ENCODE peak calls at places on chromosomes 11 and 22, in four cellular contexts. O, V, P and T are unnamed samples.
A peak's percentile ranks its signal among the peaks of the same experiment; 100 is the strongest.

GRCh38 chr22:45262195-45262930 is 21.7 kb upstream of the KIAA0930 start:
- DNase-seq in O (no peak), V (no peak), P (no peak), T (no peak)

GRCh38 chr22:41964106-41964494 is 5.1 kb upstream of the SEPTIN3 start:
- DNase-seq in O (no peak), V (no peak), P (no peak), T (no peak)

GRCh38 chr11:128776088-128776433 is 82.2 kb downstream of the FLI1 start:
- DNase-seq in O (no peak), V (no peak), P (peak; percentile 56), T (no peak)

GRCh38 chr11:120137611-120138521 is at the start of gene TRIM29:
- DNase-seq in O (no peak), V (peak; percentile 43), P (peak; percentile 14), T (no peak)

GRCh38 chr11:113198907-113199660 is 115.3 kb upstream of the TTC12 start:
- DNase-seq in O (no peak), V (no peak), P (no peak), T (no peak)

GRCh38 chr11:101582242-101583052 is 1.4 kb downstream of the TRPC6 start:
- DNase-seq in O (no peak), V (no peak), P (peak; percentile 23), T (peak; percentile 31)

GRCh38 chr11:132496341-132496740 is 1036.0 kb downstream of the OPCML start:
- DNase-seq in O (no peak), V (no peak), P (no peak), T (no peak)

GRCh38 chr22:38940985-38941384 is 16.4 kb upstream of the APOBEC3A start:
- DNase-seq in O (no peak), V (no peak), P (no peak), T (no peak)

GRCh38 chr22:27416553-27417427 is 384.8 kb downstream of the MN1 start:
- DNase-seq in O (no peak), V (peak; percentile 78), P (peak; percentile 95), T (peak; percentile 88)

GRCh38 chr22:42114721-42115120 is 15.9 kb downstream of the CYP2D6 start:
- DNase-seq in O (no peak), V (peak; percentile 73), P (peak; percentile 58), T (peak; percentile 6)

GRCh38 chr11:61270354-61271070 is 24.6 kb downstream of the VWCE start:
- DNase-seq in O (no peak), V (no peak), P (no peak), T (peak; percentile 76)

GRCh38 chr11:104650234-104650633 is 248.0 kb downstream of the CASP12 start:
- DNase-seq in O (peak; percentile 11), V (no peak), P (peak; percentile 56), T (no peak)

GRCh38 chr22:41833369-41834004 is 582 bp downstream of the SREBF2 start:
- DNase-seq in O (no peak), V (no peak), P (no peak), T (no peak)

GRCh38 chr11:76721755-76722677 is 51.5 kb upstream of the LRRC32 start:
- DNase-seq in O (peak; percentile 76), V (peak; percentile 84), P (peak; percentile 87), T (peak; percentile 73)

GRCh38 chr11:2776351-2777061 is 76.7 kb upstream of the KCNQ1OT1 start:
- DNase-seq in O (no peak), V (no peak), P (no peak), T (no peak)

GRCh38 chr11:34425360-34425759 is 13.4 kb upstream of the CAT start:
- DNase-seq in O (no peak), V (no peak), P (no peak), T (no peak)

GRCh38 chr11:117876341-117877119 is at the start of gene FXYD6:
- DNase-seq in O (peak; percentile 85), V (peak; percentile 76), P (peak; percentile 84), T (no peak)

GRCh38 chr11:15654397-15654915 is 539.7 kb downstream of the INSC start:
- DNase-seq in O (no peak), V (no peak), P (no peak), T (no peak)

GRCh38 chr11:130725417-130726233 is 190.7 kb downstream of the SNX19 start:
- DNase-seq in O (no peak), V (no peak), P (no peak), T (peak; percentile 44)

GRCh38 chr11:17631702-17632365 is 84.8 kb downstream of the OTOG start:
- DNase-seq in O (no peak), V (no peak), P (no peak), T (no peak)

GRCh38 chr11:77300695-77301094 is 791 bp downstream of the GDPD4 start:
- DNase-seq in O (no peak), V (no peak), P (no peak), T (no peak)

GRCh38 chr11:113114452-113115027 is 153.3 kb downstream of the NCAM1 start:
- DNase-seq in O (peak; percentile 20), V (peak; percentile 62), P (peak; percentile 63), T (peak; percentile 8)

GRCh38 chr22:37483594-37484114 is 2.5 kb downstream of the MFNG start:
- DNase-seq in O (no peak), V (no peak), P (no peak), T (no peak)

GRCh38 chr22:28063656-28064055 is 144.6 kb upstream of the PITPNB start:
- DNase-seq in O (no peak), V (no peak), P (no peak), T (no peak)

GRCh38 chr11:211295-211694 is 3.8 kb downstream of the RIC8A start:
- DNase-seq in O (no peak), V (no peak), P (no peak), T (no peak)

GRCh38 chr11:124582565-124582964 is 12.8 kb downstream of the OR8A1 start:
- DNase-seq in O (no peak), V (no peak), P (no peak), T (no peak)

GRCh38 chr11:116558504-116559252 is 214.1 kb downstream of the BUD13 start:
- DNase-seq in O (no peak), V (no peak), P (no peak), T (peak; percentile 31)

GRCh38 chr22:19206287-19206686 is 27.8 kb upstream of the SLC25A1 start:
- DNase-seq in O (no peak), V (no peak), P (no peak), T (no peak)

GRCh38 chr11:111765320-111765983 is 737 bp downstream of the PPP2R1B start:
- DNase-seq in O (no peak), V (no peak), P (no peak), T (no peak)

GRCh38 chr11:31958086-31958735 is 132.7 kb upstream of the RCN1 start:
- DNase-seq in O (peak; percentile 74), V (peak; percentile 79), P (peak; percentile 82), T (peak; percentile 29)

GRCh38 chr11:86696004-86696403 is 23.6 kb upstream of the ME3 start:
- DNase-seq in O (no peak), V (no peak), P (no peak), T (peak; percentile 92)

GRCh38 chr11:111697910-111698309 is 68.3 kb downstream of the PPP2R1B start:
- DNase-seq in O (no peak), V (no peak), P (no peak), T (no peak)

GRCh38 chr11:6418958-6419611 is at the start of gene APBB1:
- DNase-seq in O (peak; percentile 75), V (peak; percentile 66), P (peak; percentile 66), T (peak; percentile 48)

GRCh38 chr11:326592-326841 is 5.9 kb upstream of the IFITM3 start:
- DNase-seq in O (no peak), V (no peak), P (no peak), T (no peak)

GRCh38 chr11:62233730-62234129 is 8.3 kb upstream of the SCGB1D2 start:
- DNase-seq in O (no peak), V (no peak), P (no peak), T (no peak)

GRCh38 chr11:72552399-72552910 is 118.1 kb upstream of the CLPB start:
- DNase-seq in O (no peak), V (no peak), P (no peak), T (no peak)

GRCh38 chr11:134794192-134794591 is 382.1 kb upstream of the B3GAT1 start:
- DNase-seq in O (no peak), V (no peak), P (no peak), T (no peak)

GRCh38 chr22:36874731-36875130 is 13.9 kb downstream of the NCF4 start:
- DNase-seq in O (no peak), V (no peak), P (no peak), T (no peak)

DNA sequence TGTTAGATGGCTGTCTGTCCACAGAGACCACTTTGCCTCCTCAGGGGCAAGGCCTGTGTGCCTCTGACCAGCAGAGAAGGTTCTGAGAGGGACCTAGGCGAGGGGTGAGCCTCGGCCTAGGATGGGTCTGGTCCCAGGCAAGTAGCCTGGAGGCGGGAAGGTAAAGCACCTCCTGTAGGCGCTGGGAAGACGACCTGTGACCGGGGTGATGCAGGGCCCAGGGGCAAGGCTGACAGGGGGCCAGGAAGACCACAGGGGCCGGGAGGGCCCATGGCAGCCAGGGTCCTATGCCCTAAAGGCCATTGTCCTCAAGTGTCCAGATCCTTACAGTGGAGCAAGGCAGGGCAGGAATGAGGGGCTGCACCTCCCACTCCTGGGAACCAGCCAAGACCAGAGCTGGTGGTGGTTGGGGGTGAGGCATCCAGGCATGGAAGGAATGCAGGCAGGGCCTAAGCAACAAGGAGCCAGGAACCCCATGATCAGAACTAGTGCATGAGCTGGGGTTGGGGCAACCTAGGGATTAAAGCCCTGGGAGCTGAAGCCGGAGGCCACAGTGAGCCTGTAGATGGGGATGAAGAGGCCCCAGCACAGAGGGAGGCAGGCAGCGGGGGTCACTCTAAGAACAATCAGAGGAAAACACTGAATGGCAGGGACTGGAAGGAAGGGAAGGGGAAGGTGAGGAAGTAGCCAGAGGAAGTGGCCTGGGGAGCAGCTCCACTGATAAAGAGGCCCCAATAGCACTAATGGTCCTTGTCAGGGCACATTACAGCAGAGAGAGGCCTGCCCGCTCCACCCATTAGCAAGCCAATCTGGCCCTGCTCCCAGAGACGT is 32.9 kb upstream of the KLHL35 start:
- DNase-seq in O (no peak), V (no peak), P (peak; percentile 60), T (peak; percentile 52)
- H2AK5ac ChIP-seq in O (peak overlapping the region; percentile 61), V (no peak overlapping the region), P (peak overlapping the region; percentile 89), T (peak overlapping the region; percentile 73)

GRCh38 chr11:70419307-70420007 is 21.1 kb downstream of the CTTN start:
- DNase-seq in O (no peak), V (no peak), P (no peak), T (no peak)
- H2AK5ac ChIP-seq in O (no peak overlapping the region), V (no peak overlapping the region), P (no peak overlapping the region), T (no peak overlapping the region)

GRCh38 chr11:19719960-19720359 is 7.3 kb downstream of the NAV2 start:
- DNase-seq in O (no peak), V (no peak), P (no peak), T (no peak)
- H2AK5ac ChIP-seq in O (no peak overlapping the region), V (no peak overlapping the region), P (no peak overlapping the region), T (no peak overlapping the region)

GRCh38 chr11:66722745-66723651 is 6.0 kb downstream of the SPTBN2 start:
- DNase-seq in O (no peak), V (no peak), P (no peak), T (no peak)

GRCh38 chr11:66720223-66720898 is 8.7 kb downstream of the SPTBN2 start:
- DNase-seq in O (peak; percentile 69), V (peak; percentile 93), P (peak; percentile 93), T (peak; percentile 56)

GRCh38 chr11:66721939-66722338 is 7.1 kb downstream of the SPTBN2 start:
- DNase-seq in O (no peak), V (no peak), P (no peak), T (no peak)

GRCh38 chr11:66719111-66719872 is 9.7 kb downstream of the SPTBN2 start:
- DNase-seq in O (no peak), V (no peak), P (no peak), T (no peak)

GRCh38 chr11:66720899-66721470 is 8.0 kb downstream of the SPTBN2 start:
- DNase-seq in O (no peak), V (no peak), P (no peak), T (no peak)
- H2AK5ac ChIP-seq in O (peak overlapping the region; percentile 84), V (no peak overlapping the region), P (no peak overlapping the region), T (no peak overlapping the region)